ENCODE peak calls at places on chromosome 22, in nine cellular contexts. H is choroid plexus epithelial cell, E is heart left ventricle, R is body of pancreas, X is glutamatergic neuron, M is A549, B is dorsolateral prefrontal cortex, T is fibroblast of mammary gland, C is A673. Y is an unnamed sample.

GRCh38 chr22:34490911-34491310 is 570.6 kb upstream of the LARGE1 start:
- DNase-seq in H (no peak), E (no peak), R (no peak), X (no peak), M (no peak), B (no peak), T (no peak), C (no peak), Y (no peak)

GRCh38 chr22:24024354-24024753 is 13.2 kb downstream of the CABIN1 start:
- DNase-seq in H (no peak), E (no peak), R (no peak), X (no peak), M (no peak), B (no peak), T (no peak), C (no peak), Y (no peak)

GRCh38 chr22:38657248-38657909 is 941 bp downstream of the CBY1 start:
- DNase-seq in H (peak), E (no peak), R (peak), X (peak), M (no peak), B (no peak), T (peak), C (no peak), Y (no peak)

GRCh38 chr22:31184015-31184414 is 24.0 kb downstream of the RNF185 start:
- DNase-seq in H (no peak), E (no peak), R (no peak), X (peak), M (no peak), B (no peak), T (no peak), C (no peak), Y (no peak)

GRCh38 chr22:38270091-38270972 is 2.5 kb downstream of the TMEM184B start:
- DNase-seq in H (peak), E (no peak), R (no peak), X (no peak), M (no peak), B (no peak), T (no peak), C (no peak), Y (no peak)

GRCh38 chr22:49991907-49992533 is 20.5 kb downstream of the IL17REL start:
- DNase-seq in H (no peak), E (no peak), R (no peak), X (no peak), M (no peak), B (no peak), T (no peak), C (no peak), Y (no peak)

GRCh38 chr22:20977019-20977418 is 5.1 kb upstream of the LZTR1 start:
- DNase-seq in H (no peak), E (no peak), R (no peak), X (no peak), M (no peak), B (no peak), T (no peak), C (no peak), Y (no peak)

GRCh38 chr22:39725351-39726035 is 154.9 kb downstream of the CACNA1I start:
- DNase-seq in H (no peak), E (no peak), R (no peak), X (no peak), M (no peak), B (no peak), T (no peak), C (no peak), Y (no peak)

GRCh38 chr22:47604563-47604962 is 842.1 kb downstream of the TBC1D22A start:
- DNase-seq in H (no peak), E (no peak), R (no peak), X (no peak), M (no peak), B (no peak), T (no peak), C (no peak), Y (no peak)

GRCh38 chr22:23531966-23532735 is 47.9 kb downstream of the IGLL1 start:
- DNase-seq in H (no peak), E (no peak), R (no peak), X (no peak), M (no peak), B (no peak), T (no peak), C (no peak), Y (no peak)

GRCh38 chr22:48943567-48944432 is 883.9 kb downstream of the BRD1 start:
- DNase-seq in H (no peak), E (no peak), R (no peak), X (no peak), M (peak), B (peak), T (no peak), C (peak), Y (no peak)
- TF ChIP-seq CTCF in H (no peak), E (peak), R (peak), X (no peak), M (peak), B (peak), T (no peak), C (peak), Y (no peak)

GRCh38 chr22:36196254-36197064 is 5.2 kb downstream of the APOL4 start:
- DNase-seq in H (no peak), E (no peak), R (no peak), X (no peak), M (no peak), B (no peak), T (no peak), C (no peak), Y (no peak)

GRCh38 chr22:36198482-36198881 is 3.1 kb downstream of the APOL4 start:
- DNase-seq in H (no peak), E (no peak), R (no peak), X (no peak), M (no peak), B (no peak), T (no peak), C (no peak), Y (no peak)

GRCh38 chr22:36197065-36197440 is 4.6 kb downstream of the APOL4 start:
- DNase-seq in H (peak), E (peak), R (peak), X (no peak), M (no peak), B (no peak), T (peak), C (peak), Y (peak)

GRCh38 chr22:36197601-36198146 is 3.9 kb downstream of the APOL4 start:
- DNase-seq in H (no peak), E (no peak), R (no peak), X (peak), M (no peak), B (no peak), T (no peak), C (no peak), Y (no peak)

GRCh38 chr22:36198936-36199616 is 2.5 kb downstream of the APOL4 start:
- DNase-seq in H (no peak), E (no peak), R (no peak), X (no peak), M (no peak), B (no peak), T (no peak), C (no peak), Y (no peak)
- TF ChIP-seq CTCF in H (peak), E (no peak), R (no peak), X (no peak), M (no peak), B (no peak), T (no peak), C (no peak), Y (no peak)

DNA sequence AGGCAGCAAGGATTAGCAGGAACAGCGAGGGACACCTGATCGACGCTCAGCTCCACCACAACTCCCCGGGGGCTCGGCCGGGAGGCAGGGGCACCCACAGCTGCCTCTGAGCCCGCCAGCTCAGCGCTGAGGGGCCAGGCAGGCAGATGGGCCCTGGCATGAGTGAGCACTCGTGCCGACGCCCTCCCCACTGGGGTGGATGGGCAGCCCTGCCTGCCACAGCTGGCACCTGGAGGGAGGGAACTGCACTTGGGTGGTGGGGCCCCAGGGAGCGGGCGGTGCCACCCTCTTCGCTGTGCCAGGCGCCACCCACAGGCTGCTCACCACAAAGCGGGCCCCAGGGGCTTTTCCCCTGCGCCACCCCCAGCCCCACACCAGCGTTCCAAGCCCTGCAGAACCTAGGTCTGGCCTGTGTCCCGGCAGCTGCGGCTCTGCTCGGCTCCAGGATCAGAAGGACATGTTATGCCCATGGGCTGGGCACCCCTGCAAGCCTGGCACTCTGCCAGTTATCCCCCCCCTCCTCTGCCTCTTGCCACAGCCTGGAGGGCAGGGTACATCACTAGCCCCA is 28.8 kb downstream of the WNT7B start:
- DNase-seq in H (no peak), E (no peak), R (no peak), X (no peak), M (no peak), B (no peak), T (no peak), C (no peak), Y (no peak)
- TF ChIP-seq CTCF in H (no peak), E (no peak), R (no peak), X (no peak), M (no peak), B (no peak), T (no peak), C (no peak), Y (no peak)

GRCh38 chr22:36977401-36977861 is 41.8 kb downstream of the TST start:
- DNase-seq in H (peak), E (peak), R (peak), X (peak), M (peak), B (peak), T (peak), C (peak), Y (peak)
- TF ChIP-seq CTCF in H (peak), E (no peak), R (peak), X (no peak), M (peak), B (no peak), T (peak), C (peak), Y (no peak)

DNA sequence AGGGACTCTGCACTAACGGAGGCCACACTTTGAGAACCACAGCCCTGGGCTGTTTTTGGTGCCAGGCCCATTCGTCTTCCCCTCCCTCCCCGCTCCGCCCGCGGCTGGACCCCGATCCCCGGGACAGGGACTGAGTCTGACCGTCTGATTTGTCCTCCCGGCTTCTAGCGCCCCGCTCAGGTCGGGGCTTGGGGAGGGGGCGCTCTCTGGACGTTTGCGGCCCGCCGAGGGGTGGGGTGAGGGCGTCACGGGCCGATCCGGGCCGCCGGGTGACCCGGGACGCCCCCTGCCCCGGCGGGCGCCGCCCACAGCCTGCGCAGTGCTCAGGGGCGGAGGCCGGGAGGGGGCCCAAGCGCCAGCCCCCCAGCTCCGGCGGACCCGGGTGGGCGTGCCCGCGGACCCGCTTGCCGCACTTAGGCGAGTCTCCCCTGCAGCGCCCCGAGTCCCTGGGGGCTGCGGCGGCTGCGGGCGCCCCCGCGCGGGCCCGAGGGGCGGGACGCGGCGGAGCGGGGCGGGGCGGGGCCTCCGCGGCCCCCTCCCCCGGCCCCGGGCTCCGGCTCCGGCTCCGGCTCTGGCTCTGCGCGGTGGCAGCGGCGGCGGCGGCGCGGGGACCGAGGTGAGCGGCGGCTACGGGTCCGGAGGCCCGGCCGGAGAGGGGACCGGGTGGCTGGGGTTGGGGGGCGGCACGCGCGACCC is 33.7 kb upstream of the PRR5 start:
- DNase-seq in H (no peak), E (no peak), R (no peak), X (no peak), M (no peak), B (no peak), T (no peak), C (no peak), Y (no peak)
- TF ChIP-seq CTCF in H (no peak), E (no peak), R (no peak), X (no peak), M (peak), B (no peak), T (no peak), C (no peak), Y (no peak)

GRCh38 chr22:41822289-41823057 is 10.4 kb upstream of the SREBF2 start:
- DNase-seq in H (peak), E (no peak), R (no peak), X (no peak), M (peak), B (no peak), T (peak), C (peak), Y (no peak)
- TF ChIP-seq CTCF in H (peak), E (peak), R (peak), X (peak), M (peak), B (peak), T (peak), C (peak), Y (peak)

GRCh38 chr22:27222178-27222577 is 564.8 kb downstream of the MIAT start:
- DNase-seq in H (no peak), E (no peak), R (no peak), X (no peak), M (no peak), B (no peak), T (no peak), C (no peak), Y (no peak)

GRCh38 chr22:27226666-27227065 is 569.3 kb downstream of the MIAT start:
- DNase-seq in H (peak), E (no peak), R (no peak), X (no peak), M (no peak), B (no peak), T (no peak), C (peak), Y (no peak)

GRCh38 chr22:27228771-27229170 is 571.4 kb downstream of the MIAT start:
- DNase-seq in H (no peak), E (no peak), R (no peak), X (no peak), M (no peak), B (no peak), T (no peak), C (no peak), Y (no peak)

GRCh38 chr22:27223317-27224177 is 566.2 kb downstream of the MIAT start:
- DNase-seq in H (peak), E (no peak), R (no peak), X (no peak), M (peak), B (no peak), T (peak), C (no peak), Y (no peak)

GRCh38 chr22:27224485-27225364 is 567.3 kb downstream of the MIAT start:
- DNase-seq in H (peak), E (peak), R (no peak), X (no peak), M (no peak), B (no peak), T (no peak), C (no peak), Y (peak)
- TF ChIP-seq CTCF in H (no peak), E (no peak), R (no peak), X (no peak), M (no peak), B (no peak), T (no peak), C (no peak), Y (no peak)

GRCh38 chr22:37196539-37197450 is 8.7 kb upstream of the C1QTNF6 start:
- DNase-seq in H (peak), E (peak), R (peak), X (peak), M (peak), B (no peak), T (peak), C (peak), Y (no peak)
- TF ChIP-seq CTCF in H (peak), E (no peak), R (peak), X (no peak), M (no peak), B (peak), T (no peak), C (no peak), Y (no peak)

GRCh38 chr22:19801340-19802000 is 40.9 kb downstream of the TBX1 start:
- DNase-seq in H (no peak), E (no peak), R (no peak), X (no peak), M (no peak), B (no peak), T (peak), C (no peak), Y (no peak)

GRCh38 chr22:19800306-19800705 is 39.7 kb downstream of the TBX1 start:
- DNase-seq in H (no peak), E (no peak), R (no peak), X (no peak), M (no peak), B (no peak), T (no peak), C (no peak), Y (no peak)

GRCh38 chr22:19802001-19802880 is 41.7 kb downstream of the TBX1 start:
- DNase-seq in H (no peak), E (no peak), R (no peak), X (peak), M (no peak), B (no peak), T (no peak), C (no peak), Y (no peak)

GRCh38 chr22:19799322-19800190 is 39.0 kb downstream of the TBX1 start:
- DNase-seq in H (peak), E (no peak), R (no peak), X (peak), M (no peak), B (no peak), T (peak), C (peak), Y (peak)

GRCh38 chr22:19800761-19801244 is 40.2 kb downstream of the TBX1 start:
- DNase-seq in H (peak), E (no peak), R (no peak), X (peak), M (peak), B (no peak), T (peak), C (no peak), Y (no peak)
- TF ChIP-seq CTCF in H (peak), E (no peak), R (no peak), X (no peak), M (no peak), B (no peak), T (peak), C (peak), Y (no peak)

Y was measured in mesothelial cell of epicardium.